ENCODE peak calls at places on chromosomes 12 and 14, in six cellular contexts. F is progenitor cell of endocrine pancreas; S is effector CD8-positive, alpha-beta T cell; G is effector memory CD8-positive, alpha-beta T cell; Z is left lung; Q is stimulated activated CD4-positive, alpha-beta T cell treated with anti-CD3 and anti-CD28 coated beads, Interleukin-1b, Interleukin-23, amount 100 ng/mL, for 24 hours. W is an unnamed sample.
A peak's percentile ranks its signal among the peaks of the same experiment; 100 is the strongest.

GRCh38 chr12:49867580-49868341 is 24.9 kb upstream of the BCDIN3D start:
- DNase-seq in F (no peak), S (no peak), G (no peak), Z (no peak), Q (no peak), W (no peak)

GRCh38 chr14:90332271-90332584 is 487 bp upstream of the NRDE2 start:
- DNase-seq in F (no peak), S (no peak), G (no peak), Z (no peak), Q (no peak), W (no peak)

GRCh38 chr12:106519587-106519986 is 63.2 kb upstream of the RFX4 start:
- DNase-seq in F (no peak), S (no peak), G (no peak), Z (no peak), Q (no peak), W (no peak)

GRCh38 chr14:74616507-74616906 is 4.5 kb upstream of the LTBP2 start:
- DNase-seq in F (no peak), S (no peak), G (no peak), Z (no peak), Q (no peak), W (no peak)

GRCh38 chr14:80390911-80391310 is 179.6 kb upstream of the DIO2 start:
- DNase-seq in F (no peak), S (no peak), G (no peak), Z (no peak), Q (no peak), W (peak; percentile 16)

GRCh38 chr12:21073822-21074460 is 57.1 kb upstream of the SLCO1B1 start:
- DNase-seq in F (no peak), S (no peak), G (no peak), Z (no peak), Q (no peak), W (no peak)

GRCh38 chr12:50518129-50518528 is 13.3 kb downstream of the DIP2B start:
- DNase-seq in F (no peak), S (no peak), G (no peak), Z (no peak), Q (no peak), W (no peak)

GRCh38 chr12:93740721-93741120 is 63.5 kb downstream of the CRADD start:
- DNase-seq in F (no peak), S (no peak), G (no peak), Z (no peak), Q (no peak), W (no peak)

W was measured in iPS DF 6.9.